ENCODE peak calls at places on chromosomes 16 and 17, in seven cellular contexts. Z is foreskin melanocyte; W is activated CD4-positive, alpha-beta T cell treated with anti-CD3 and anti-CD28 coated beads, Interleukin-2, amount 50 U/mL, for 48 hours; L is hippocampal formation; I is body of pancreas; C is foreskin fibroblast; H is activated T-helper 1 cell treated with Interleukin-2 at 50 U/mL for 16 hours. J is an unnamed sample.

GRCh38 chr17:73794336-73794735 is 150.1 kb upstream of the SDK2 start:
- DNase-seq in Z (no peak), W (no peak), L (no peak), I (no peak), C (no peak), H (no peak), J (no peak)

GRCh38 chr16:81486555-81487061 is 42.0 kb downstream of the CMIP start:
- DNase-seq in Z (no peak), W (no peak), L (no peak), I (no peak), C (peak), H (no peak), J (no peak)

GRCh38 chr17:69539274-69539673 is 124.8 kb downstream of the MAP2K6 start:
- DNase-seq in Z (no peak), W (no peak), L (no peak), I (no peak), C (no peak), H (no peak), J (no peak)

GRCh38 chr17:4903051-4903818 is at the start of gene CHRNE:
- DNase-seq in Z (peak), W (peak), L (peak), I (peak), C (peak), H (peak), J (peak)

GRCh38 chr16:63365665-63366064 is 1329.4 kb upstream of the CDH8 start:
- DNase-seq in Z (no peak), W (no peak), L (no peak), I (no peak), C (no peak), H (no peak), J (no peak)

GRCh38 chr17:74190807-74191206 is 12.7 kb upstream of the RPL38 start:
- DNase-seq in Z (no peak), W (no peak), L (no peak), I (no peak), C (no peak), H (no peak), J (no peak)

GRCh38 chr17:33639103-33639991 is 346.3 kb upstream of the ASIC2 start:
- DNase-seq in Z (peak), W (no peak), L (no peak), I (no peak), C (no peak), H (no peak), J (no peak)

GRCh38 chr16:74320707-74321106 is 24.1 kb downstream of the PSMD7 start:
- DNase-seq in Z (no peak), W (no peak), L (no peak), I (peak), C (no peak), H (no peak), J (no peak)

GRCh38 chr17:43673516-43674323 is 12.0 kb upstream of the MEOX1 start:
- DNase-seq in Z (peak), W (peak), L (peak), I (peak), C (peak), H (peak), J (peak)

GRCh38 chr17:74770498-74771318 is 5.4 kb downstream of the NAT9 start:
- DNase-seq in Z (no peak), W (peak), L (no peak), I (peak), C (peak), H (peak), J (peak)

GRCh38 chr17:49991409-49991808 is 3.6 kb downstream of the DLX3 start:
- DNase-seq in Z (no peak), W (no peak), L (no peak), I (no peak), C (no peak), H (no peak), J (no peak)

GRCh38 chr17:30323895-30324319 is 9.9 kb downstream of the TMIGD1 start:
- DNase-seq in Z (no peak), W (peak), L (no peak), I (no peak), C (peak), H (no peak), J (no peak)

GRCh38 chr17:57808882-57809281 is 41.0 kb downstream of the MRPS23 start:
- DNase-seq in Z (no peak), W (no peak), L (no peak), I (no peak), C (no peak), H (no peak), J (no peak)

GRCh38 chr16:46632778-46633733 is 11.9 kb upstream of the SHCBP1 start:
- DNase-seq in Z (no peak), W (no peak), L (no peak), I (no peak), C (no peak), H (no peak), J (no peak)

GRCh38 chr16:67571464-67571863 is 9.1 kb downstream of the CTCF start:
- DNase-seq in Z (no peak), W (no peak), L (no peak), I (no peak), C (no peak), H (no peak), J (no peak)

GRCh38 chr17:19540706-19541370 is 7.2 kb downstream of the SLC47A1 start:
- DNase-seq in Z (no peak), W (no peak), L (no peak), I (no peak), C (no peak), H (no peak), J (no peak)

GRCh38 chr17:76523084-76524037 is 14.1 kb downstream of the CYGB start:
- DNase-seq in Z (no peak), W (peak), L (no peak), I (peak), C (peak), H (peak), J (peak)

GRCh38 chr16:56965149-56965938 is 3.6 kb downstream of the CETP start:
- DNase-seq in Z (no peak), W (no peak), L (no peak), I (no peak), C (no peak), H (no peak), J (no peak)

GRCh38 chr17:67557921-67558320 is 159.8 kb upstream of the NOL11 start:
- DNase-seq in Z (peak), W (no peak), L (no peak), I (no peak), C (peak), H (no peak), J (peak)

GRCh38 chr17:12095522-12095921 is 74.8 kb downstream of the MAP2K4 start:
- DNase-seq in Z (no peak), W (no peak), L (no peak), I (no peak), C (no peak), H (no peak), J (no peak)

GRCh38 chr17:82215095-82215971 is 2.7 kb upstream of the CCDC57 start:
- DNase-seq in Z (no peak), W (no peak), L (no peak), I (no peak), C (no peak), H (no peak), J (peak)

GRCh38 chr16:63890072-63890471 is 1231.8 kb downstream of the CDH11 start:
- DNase-seq in Z (no peak), W (no peak), L (peak), I (no peak), C (no peak), H (no peak), J (no peak)

GRCh38 chr17:73599599-73599998 is 44.6 kb downstream of the SDK2 start:
- DNase-seq in Z (no peak), W (no peak), L (no peak), I (no peak), C (no peak), H (no peak), J (no peak)

GRCh38 chr17:82753516-82753915 is 1.7 kb downstream of the TBCD start:
- DNase-seq in Z (no peak), W (no peak), L (no peak), I (no peak), C (no peak), H (no peak), J (no peak)

GRCh38 chr17:38352245-38353083 is 820 bp downstream of the SOCS7 start:
- DNase-seq in Z (no peak), W (peak), L (no peak), I (peak), C (no peak), H (no peak), J (no peak)

GRCh38 chr17:7314719-7315569 is at the start of gene GPS2:
- DNase-seq in Z (peak), W (peak), L (peak), I (peak), C (peak), H (peak), J (peak)

GRCh38 chr16:71540-72341 is 690 bp downstream of the RHBDF1 start:
- DNase-seq in Z (peak), W (no peak), L (no peak), I (peak), C (peak), H (no peak), J (peak)

GRCh38 chr17:3773966-3774365 is 27.0 kb downstream of the ITGAE start:
- DNase-seq in Z (no peak), W (no peak), L (no peak), I (no peak), C (no peak), H (no peak), J (no peak)

GRCh38 chr17:70521821-70522256 is 352.5 kb downstream of the KCNJ2 start:
- DNase-seq in Z (peak), W (no peak), L (no peak), I (peak), C (no peak), H (no peak), J (peak)

GRCh38 chr17:35801583-35802224 is 6.3 kb upstream of the MMP28 start:
- DNase-seq in Z (no peak), W (no peak), L (peak), I (no peak), C (peak), H (no peak), J (no peak)

GRCh38 chr16:30914849-30915248 is 8.5 kb upstream of the FBXL19 start:
- DNase-seq in Z (no peak), W (no peak), L (no peak), I (no peak), C (no peak), H (no peak), J (no peak)

GRCh38 chr16:21088646-21089538 is 61.8 kb downstream of the DNAH3 start:
- DNase-seq in Z (no peak), W (no peak), L (no peak), I (no peak), C (peak), H (no peak), J (no peak)

GRCh38 chr16:14539631-14540030 is 90.4 kb downstream of the PARN start:
- DNase-seq in Z (no peak), W (no peak), L (no peak), I (no peak), C (no peak), H (no peak), J (no peak)

GRCh38 chr17:33072421-33073175 is 81.0 kb downstream of the SPACA3 start:
- DNase-seq in Z (no peak), W (no peak), L (no peak), I (no peak), C (no peak), H (no peak), J (no peak)

GRCh38 chr17:41516828-41517283 is 1.8 kb downstream of the KRT15 start:
- DNase-seq in Z (no peak), W (no peak), L (no peak), I (no peak), C (no peak), H (no peak), J (no peak)

GRCh38 chr17:48236681-48237134 is 129.1 kb downstream of the SNX11 start:
- DNase-seq in Z (no peak), W (no peak), L (no peak), I (no peak), C (peak), H (no peak), J (no peak)

GRCh38 chr17:236641-237405 is 55.4 kb upstream of the DOC2B start:
- DNase-seq in Z (no peak), W (no peak), L (no peak), I (no peak), C (no peak), H (no peak), J (no peak)

GRCh38 chr16:27083861-27084261 is 17.1 kb downstream of the C16orf82 start:
- DNase-seq in Z (no peak), W (no peak), L (no peak), I (no peak), C (no peak), H (no peak), J (peak)

GRCh38 chr17:36592316-36592710 is 634 bp downstream of the DHRS11 start:
- DNase-seq in Z (no peak), W (peak), L (no peak), I (peak), C (no peak), H (no peak), J (peak)

GRCh38 chr17:10871914-10872313 is 34.0 kb upstream of the PIRT start:
- DNase-seq in Z (no peak), W (no peak), L (no peak), I (peak), C (no peak), H (no peak), J (no peak)

J was measured in SK-MEL-5.